ENCODE peak calls at places on chromosomes 12 and 14, in four cellular contexts. W is HepG2, U is K562, T is H1. H is an unnamed sample.

GRCh38 chr14:59098377-59098776 is 90.1 kb upstream of the DAAM1 start:
- DNase-seq in W (no peak), U (no peak), T (no peak), H (no peak)

GRCh38 chr12:88884600-88884999 is 304.3 kb upstream of the KITLG start:
- DNase-seq in W (no peak), U (no peak), T (no peak), H (peak)

GRCh38 chr14:68791078-68791983 is 1.5 kb downstream of the ZFP36L1 start:
- DNase-seq in U (no peak), T (no peak), W (no peak), H (no peak)

GRCh38 chr14:73888971-73889370 is 2.3 kb downstream of the ZNF410 start:
- DNase-seq in W (no peak), T (no peak), U (no peak), H (no peak)

GRCh38 chr14:98944989-98945388 is 327.0 kb downstream of the BCL11B start:
- DNase-seq in T (no peak), W (no peak), U (no peak), H (no peak)

GRCh38 chr12:1533205-1533601 is 61.2 kb downstream of the FBXL14 start:
- DNase-seq in W (no peak), T (no peak), U (peak), H (peak)

GRCh38 chr12:66500841-66501240 is 178.0 kb downstream of the GRIP1 start:
- DNase-seq in T (no peak), W (no peak), U (no peak), H (peak)

GRCh38 chr14:52902971-52903385 is 47.9 kb downstream of the FERMT2 start:
- DNase-seq in T (no peak), U (no peak), W (no peak), H (no peak)

GRCh38 chr14:67515386-67516079 is 17.6 kb upstream of the PLEKHH1 start:
- DNase-seq in W (no peak), U (peak), T (no peak), H (no peak)

GRCh38 chr12:118061011-118061875 is at the start of gene WSB2:
- DNase-seq in W (no peak), U (peak), T (no peak), H (no peak)

GRCh38 chr12:57418255-57418654 is 12.6 kb downstream of the R3HDM2 start:
- DNase-seq in T (no peak), W (no peak), U (no peak), H (no peak)

GRCh38 chr12:9793774-9794395 is 33.2 kb upstream of the CD69 start:
- DNase-seq in T (no peak), U (no peak), W (no peak), H (no peak)

GRCh38 chr14:100605706-100606686 is 18.8 kb upstream of the BEGAIN start:
- DNase-seq in T (no peak), W (no peak), U (peak), H (no peak)

GRCh38 chr12:115869604-115870003 is 407.9 kb downstream of the MED13L start:
- DNase-seq in W (no peak), U (no peak), T (no peak), H (no peak)

GRCh38 chr12:53101931-53102781 is 1.1 kb upstream of the SOAT2 start:
- DNase-seq in W (peak), T (no peak), U (peak), H (no peak)

GRCh38 chr14:42930058-42930457 is 1323.4 kb downstream of the LRFN5 start:
- DNase-seq in U (no peak), W (no peak), T (no peak), H (no peak)

GRCh38 chr14:95270203-95270602 is 49.5 kb downstream of the CLMN start:
- DNase-seq in U (no peak), T (no peak), W (no peak), H (no peak)

GRCh38 chr14:74612346-74613021 is 447 bp upstream of the LTBP2 start:
- DNase-seq in W (peak), U (peak), T (peak), H (no peak)

GRCh38 chr14:36538051-36538450 is 18.0 kb upstream of the NKX2-1 start:
- DNase-seq in U (no peak), T (no peak), W (no peak), H (no peak)

GRCh38 chr12:94185801-94186200 is 37.4 kb downstream of the PLXNC1 start:
- DNase-seq in U (no peak), T (no peak), W (no peak), H (no peak)

GRCh38 chr14:68363841-68364711 is 428.8 kb downstream of the ZFP36L1 start:
- DNase-seq in W (peak), T (peak), U (no peak), H (no peak)

GRCh38 chr12:124453419-124454351 is 113.7 kb downstream of the NCOR2 start:
- DNase-seq in U (no peak), W (no peak), T (no peak), H (peak)

GRCh38 chr12:106106892-106107291 is 31.9 kb downstream of the NUAK1 start:
- DNase-seq in U (no peak), T (no peak), W (no peak), H (no peak)

GRCh38 chr12:84355561-84355960 is 557.0 kb downstream of the SLC6A15 start:
- DNase-seq in W (no peak), U (no peak), T (no peak), H (no peak)

GRCh38 chr12:45122776-45123380 is 72.0 kb upstream of the DBX2 start:
- DNase-seq in T (no peak), W (peak), U (no peak), H (no peak)

GRCh38 chr12:91920276-91920675 is 225.4 kb downstream of the BTG1 start:
- DNase-seq in W (no peak), U (no peak), T (no peak), H (no peak)

GRCh38 chr12:115840159-115840558 is 437.3 kb downstream of the MED13L start:
- DNase-seq in W (peak), U (no peak), T (no peak), H (no peak)

GRCh38 chr14:23094666-23095195 is at the start of gene ACIN1:
- DNase-seq in W (peak), U (peak), T (no peak), H (peak)

GRCh38 chr12:52331039-52331438 is 9.8 kb upstream of the KRT83 start:
- DNase-seq in T (no peak), W (no peak), U (no peak), H (no peak)

GRCh38 chr14:24065408-24065807 is 6.0 kb upstream of the CPNE6 start:
- DNase-seq in U (no peak), W (no peak), T (no peak), H (no peak)

GRCh38 chr12:96237035-96237434 is 42.9 kb downstream of the ELK3 start:
- DNase-seq in T (no peak), U (no peak), W (no peak), H (no peak)

GRCh38 chr14:50425816-50426215 is 29.1 kb upstream of the CDKL1 start:
- DNase-seq in U (no peak), W (no peak), T (no peak), H (no peak)

GRCh38 chr12:132218915-132219314 is 74.7 kb downstream of the NOC4L start:
- DNase-seq in U (peak), W (peak), T (no peak), H (no peak)

GRCh38 chr12:53079226-53080117 is at the start of gene SPRYD3:
- DNase-seq in T (peak), U (peak), W (peak), H (peak)

GRCh38 chr12:57234571-57235011 is 5.1 kb downstream of the SHMT2 start:
- DNase-seq in U (no peak), T (no peak), W (no peak), H (no peak)

GRCh38 chr12:70756118-70756517 is 118.9 kb upstream of the PTPRB start:
- DNase-seq in W (no peak), T (no peak), U (peak), H (no peak)

GRCh38 chr14:70917633-70918032 is 10.4 kb downstream of the PCNX1 start:
- DNase-seq in W (no peak), U (no peak), T (no peak), H (no peak)

GRCh38 chr12:112116232-112117060 is 7.9 kb upstream of the NAA25 start:
- DNase-seq in T (peak), U (peak), W (peak), H (no peak)

GRCh38 chr14:104268295-104268694 is 129.9 kb downstream of the KIF26A start:
- DNase-seq in W (no peak), U (no peak), T (no peak), H (no peak)

GRCh38 chr14:104266643-104267575 is 128.5 kb downstream of the KIF26A start:
- DNase-seq in T (no peak), W (no peak), U (no peak), H (no peak)

GRCh38 chr14:104267895-104268294 is 129.5 kb downstream of the KIF26A start:
- DNase-seq in U (no peak), W (no peak), T (no peak), H (no peak)

GRCh38 chr14:104271394-104271793 is 133.0 kb downstream of the KIF26A start:
- DNase-seq in U (no peak), T (no peak), W (no peak), H (no peak)

DNA sequence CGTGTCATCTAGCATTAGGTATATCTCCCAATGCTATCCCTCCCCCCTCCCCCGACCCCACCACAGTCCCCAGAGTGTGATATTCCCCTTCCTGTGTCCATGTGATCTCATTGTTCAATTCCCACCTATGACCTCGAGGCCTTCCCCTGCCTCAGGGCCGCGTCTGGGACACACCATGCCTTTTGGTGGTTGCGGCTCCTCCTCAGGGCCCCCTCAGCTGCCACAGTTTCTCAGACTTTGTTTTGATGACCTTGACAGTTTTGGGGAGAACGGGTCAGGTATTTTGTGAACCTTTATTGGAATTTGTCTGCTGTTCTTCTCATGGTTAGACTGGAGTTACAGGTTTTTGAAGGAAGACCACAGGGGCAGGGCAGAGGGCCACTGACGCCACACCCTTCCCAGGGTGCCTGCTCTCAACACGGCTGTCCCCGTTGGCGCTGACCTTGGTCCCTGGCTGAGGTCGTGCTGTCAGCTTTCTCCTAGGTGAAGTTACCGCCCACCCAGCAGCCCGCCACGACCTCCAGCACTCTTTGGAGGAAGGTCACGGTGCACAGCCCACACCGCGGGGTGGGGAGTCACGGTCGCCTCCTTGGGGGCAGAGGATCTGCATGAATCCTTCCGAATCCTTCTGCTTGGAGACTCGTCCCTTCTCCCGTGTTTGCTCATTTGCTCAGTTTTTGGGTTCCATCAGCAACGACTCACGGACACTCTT is 130.5 kb downstream of the KIF26A start:
- DNase-seq in U (no peak), W (no peak), T (no peak), H (no peak)
- TF ChIP-seq BRCA1 in U (no peak), W (no peak), T (no peak), H (no peak)

GRCh38 chr12:123134755-123135282 is 16.1 kb downstream of the PITPNM2 start:
- DNase-seq in T (no peak), W (no peak), U (no peak), H (no peak)
- TF ChIP-seq BRCA1 in T (no peak), W (no peak), U (no peak), H (no peak)

GRCh38 chr14:91860238-91860637 is 7.1 kb downstream of the TC2N start:
- DNase-seq in W (no peak), U (no peak), T (no peak), H (no peak)

GRCh38 chr14:91854327-91854934 is 12.9 kb downstream of the TC2N start:
- DNase-seq in W (no peak), U (no peak), T (no peak), H (no peak)

GRCh38 chr14:91862417-91862816 is 4.9 kb downstream of the TC2N start:
- DNase-seq in U (no peak), W (no peak), T (no peak), H (no peak)

GRCh38 chr14:91861091-91861490 is 6.2 kb downstream of the TC2N start:
- DNase-seq in W (no peak), U (no peak), T (no peak), H (no peak)

DNA sequence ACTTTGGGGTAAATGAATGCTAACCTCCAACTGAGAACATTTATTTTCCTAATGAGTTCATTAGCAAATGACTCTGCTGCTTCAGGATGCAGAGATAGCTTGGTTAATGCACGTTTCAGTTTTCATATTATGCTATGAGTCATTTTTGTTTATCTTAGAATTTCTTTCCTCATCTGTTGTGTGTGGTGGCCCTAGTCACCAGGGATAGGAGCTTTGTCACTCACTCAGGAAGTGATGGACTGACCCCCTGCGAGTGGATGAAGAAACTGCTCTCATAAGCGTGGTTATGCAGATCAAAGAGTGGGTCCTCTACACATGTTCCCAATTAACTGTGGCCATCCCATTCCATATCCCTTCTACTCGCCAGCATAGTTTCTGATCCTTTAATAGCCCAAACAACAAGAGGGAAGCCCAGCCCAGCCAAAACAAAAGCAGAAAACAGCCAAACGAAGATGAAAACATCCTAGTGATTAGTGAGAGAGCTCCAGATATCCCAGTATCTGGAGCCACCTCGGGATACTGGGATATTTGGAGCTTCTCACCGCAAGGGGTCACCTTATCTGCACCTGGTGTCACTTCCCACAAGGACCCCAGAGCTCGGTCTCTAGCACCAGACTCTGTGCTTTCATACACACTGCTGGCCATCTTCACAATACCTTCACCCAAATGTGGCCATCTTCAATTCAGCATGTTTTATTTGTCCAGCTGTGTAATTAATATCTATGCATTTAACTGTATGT is 8.6 kb downstream of the TC2N start:
- DNase-seq in T (no peak), W (peak), U (peak), H (no peak)
- TF ChIP-seq BRCA1 in T (no peak), W (no peak), U (no peak), H (no peak)

GRCh38 chr12:95216704-95217376 is 427 bp downstream of the FGD6 start:
- DNase-seq in T (no peak), U (no peak), W (peak), H (no peak)
- TF ChIP-seq BRCA1 in T (no peak), U (no peak), W (no peak), H (no peak)

GRCh38 chr12:24780969-24781368 is 167.9 kb downstream of the BCAT1 start:
- DNase-seq in U (no peak), T (no peak), W (no peak), H (no peak)
- TF ChIP-seq BRCA1 in U (no peak), T (no peak), W (no peak), H (no peak)